ENCODE peak calls at places on chromosome 18, in ten cellular contexts. B, K, R, U, V, M, H, I, S and X are unnamed samples.

GRCh38 chr18:69935319-69936190 is 12.1 kb downstream of the CD226 start:
- DNase-seq in U (peak; percentile 2), B (no peak), H (peak; percentile 89), I (peak; percentile 54), V (no peak), M (no peak), K (no peak), R (peak; percentile 51), S (peak; percentile 39), X (no peak)

GRCh38 chr18:26696318-26696717 is 148.0 kb upstream of the KCTD1 start:
- DNase-seq in V (no peak), U (no peak), K (no peak), I (no peak), R (no peak), S (no peak), H (no peak), M (no peak), B (no peak), X (no peak)

GRCh38 chr18:79590191-79591039 is 89.2 kb upstream of the CTDP1 start:
- DNase-seq in B (no peak), U (no peak), H (no peak), R (no peak), V (no peak), I (no peak), K (peak; percentile 62), S (no peak), M (no peak), X (no peak)

GRCh38 chr18:6557052-6557451 is 142.3 kb upstream of the L3MBTL4 start:
- DNase-seq in S (no peak), H (no peak), V (no peak), K (no peak), B (no peak), M (no peak), I (no peak), R (no peak), U (no peak), X (no peak)

GRCh38 chr18:59528866-59529265 is 168.4 kb downstream of the CCBE1 start:
- DNase-seq in K (no peak), I (no peak), R (no peak), M (no peak), U (no peak), B (no peak), S (no peak), V (no peak), H (no peak), X (no peak)

GRCh38 chr18:25349926-25350560 is 1.9 kb downstream of the ZNF521 start:
- DNase-seq in U (no peak), B (no peak), V (no peak), K (peak; percentile 68), H (no peak), I (no peak), M (no peak), S (no peak), R (no peak), X (peak; percentile 70)

GRCh38 chr18:69998523-69998987 is 50.9 kb upstream of the CD226 start:
- DNase-seq in I (no peak), S (no peak), K (no peak), R (no peak), V (no peak), M (no peak), U (no peak), B (no peak), H (no peak), X (no peak)

GRCh38 chr18:79583984-79584401 is 95.6 kb upstream of the CTDP1 start:
- DNase-seq in I (no peak), S (no peak), H (no peak), U (no peak), K (peak; percentile 44), R (peak; percentile 6), V (no peak), B (no peak), M (peak; percentile 47), X (peak; percentile 52)

GRCh38 chr18:11520536-11520935 is 88.9 kb upstream of the SLC35G4 start:
- DNase-seq in U (no peak), V (no peak), I (no peak), H (no peak), K (no peak), R (no peak), M (no peak), B (no peak), S (no peak), X (no peak)

GRCh38 chr18:62863629-62864028 is 148.3 kb downstream of the PHLPP1 start:
- DNase-seq in M (no peak), I (no peak), R (no peak), S (no peak), B (peak; percentile 35), V (no peak), H (no peak), U (peak; percentile 61), K (no peak), X (no peak)

GRCh38 chr18:80247403-80247916 is at the start of gene PARD6G:
- DNase-seq in M (peak; percentile 79), U (peak; percentile 38), K (peak; percentile 93), I (peak; percentile 84), S (peak; percentile 72), V (no peak), H (peak; percentile 26), R (peak; percentile 83), B (peak; percentile 40), X (peak; percentile 89)

GRCh38 chr18:63099848-63100625 is 219.5 kb downstream of the BCL2 start:
- DNase-seq in U (no peak), B (no peak), R (peak; percentile 73), V (no peak), K (no peak), M (no peak), H (no peak), I (no peak), S (peak; percentile 54), X (no peak)

GRCh38 chr18:73614812-73615211 is 532.8 kb downstream of the FBXO15 start:
- DNase-seq in H (no peak), U (no peak), M (no peak), V (no peak), B (no peak), S (no peak), R (no peak), K (no peak), I (no peak), X (no peak)

GRCh38 chr18:53458944-53459580 is 765.4 kb downstream of the MBD2 start:
- DNase-seq in K (no peak), R (no peak), B (no peak), H (no peak), U (no peak), V (no peak), M (no peak), S (no peak), I (no peak), X (no peak)

GRCh38 chr18:78722391-78722790 is 257.2 kb upstream of the SALL3 start:
- DNase-seq in H (no peak), U (no peak), B (no peak), K (peak; percentile 6), M (no peak), S (no peak), V (no peak), I (no peak), R (no peak), X (no peak)

GRCh38 chr18:74531043-74531442 is 3.3 kb upstream of the CNDP1 start:
- DNase-seq in B (no peak), V (no peak), K (peak; percentile 36), R (no peak), M (no peak), U (no peak), S (no peak), I (peak; percentile 23), H (no peak), X (no peak)

GRCh38 chr18:75297731-75298130 is 87.1 kb downstream of the TSHZ1 start:
- DNase-seq in K (no peak), S (no peak), R (no peak), I (no peak), M (no peak), B (no peak), V (peak; percentile 31), H (no peak), U (no peak), X (no peak)

GRCh38 chr18:41036346-41036745 is 918.7 kb upstream of the PIK3C3 start:
- DNase-seq in H (no peak), S (no peak), K (no peak), M (no peak), U (no peak), B (no peak), I (no peak), V (no peak), R (no peak), X (no peak)

GRCh38 chr18:3447895-3448844 is 1.8 kb upstream of the TGIF1 start:
- DNase-seq in I (peak; percentile 94), R (peak; percentile 95), K (peak; percentile 98), B (peak; percentile 99), H (peak; percentile 93), S (peak; percentile 98), M (peak; percentile 97), U (peak; percentile 92), V (no peak), X (peak; percentile 97)
- TF ChIP-seq POLR2A in I (no peak), R (peak; percentile 97), K (peak; percentile 94), B (peak; percentile 80), H (peak; percentile 90), S (peak; percentile 96), M (peak; percentile 84), U (no peak), V (peak; percentile 81), X (peak; percentile 39)

GRCh38 chr18:10471574-10471973 is 17.1 kb downstream of the APCDD1 start:
- DNase-seq in K (no peak), U (no peak), I (no peak), M (no peak), S (no peak), R (no peak), V (no peak), B (no peak), H (no peak), X (no peak)
- TF ChIP-seq POLR2AphosphoS5 in K (no peak), U (no peak), I (no peak), M (no peak), S (no peak), R (no peak), V (no peak), B (no peak), H (no peak), X (no peak)

GRCh38 chr18:34114996-34115395 is 109.7 kb downstream of the NOL4 start:
- DNase-seq in B (no peak), M (no peak), S (no peak), R (no peak), H (peak; percentile 1), I (no peak), V (no peak), K (no peak), U (no peak), X (no peak)
- H3K4me1 ChIP-seq in B (no peaks in the 10 kb centered on the region), M (no peaks in the 10 kb centered on the region), S (no peaks in the 10 kb centered on the region), R (no peaks in the 10 kb centered on the region), H (peaks cover 21% of the 10 kb centered on the region), I (no peaks in the 10 kb centered on the region), V (no peaks in the 10 kb centered on the region), K (no peaks in the 10 kb centered on the region), U (no peaks in the 10 kb centered on the region), X (no peaks in the 10 kb centered on the region)

DNA sequence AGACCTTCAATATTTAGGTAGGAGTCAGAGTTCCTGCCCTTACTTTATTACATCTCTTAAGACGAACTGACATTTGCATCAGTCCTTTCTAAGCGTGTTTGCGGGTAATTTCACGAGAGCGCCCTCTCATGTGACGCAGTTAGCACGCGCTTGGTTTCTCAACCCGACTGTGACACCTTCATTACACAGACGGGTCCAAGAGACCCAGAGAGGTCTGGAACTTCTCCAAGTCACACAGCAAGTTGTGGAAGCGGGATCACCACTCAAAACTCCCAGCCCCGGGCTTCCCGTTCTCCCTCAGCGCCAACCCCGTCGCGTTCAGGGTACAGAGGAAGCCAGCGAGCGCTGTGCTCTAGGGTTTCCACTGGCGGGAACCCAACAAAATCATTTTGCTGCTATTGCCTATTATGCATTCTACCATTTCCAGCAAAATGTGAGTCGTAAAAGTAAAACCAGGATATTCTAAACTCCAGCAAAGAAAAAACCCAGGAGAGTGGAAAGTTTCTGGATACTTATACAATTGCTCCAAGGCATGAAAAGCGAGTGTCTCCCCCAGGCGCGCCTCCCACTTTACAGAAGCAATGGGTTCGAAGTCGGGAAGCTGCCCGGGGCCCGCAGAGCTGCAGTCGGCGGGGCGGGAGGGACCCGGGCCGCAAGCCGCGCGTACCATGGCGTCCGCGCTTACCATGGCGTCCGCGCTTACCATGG is 583 bp downstream of the ENOSF1 start:
- DNase-seq in H (peak; percentile 60), S (peak; percentile 83), R (peak; percentile 82), B (peak; percentile 77), M (peak; percentile 55), U (peak; percentile 57), I (peak; percentile 72), K (peak; percentile 95), V (no peak), X (peak; percentile 86)
- TF ChIP-seq POLR2A in H (peak; percentile 72), S (no peak), R (no peak), B (no peak), M (no peak), U (peak; percentile 47), I (no peak), K (no peak), V (no peak), X (peak; percentile 21)